ENCODE peak calls at places on chromosomes 4 and X, in eight cellular contexts. J, W, E, U, Y, M, O and I are unnamed samples.

GRCh38 chr4:19700951-19701350 is 550.8 kb upstream of the SLIT2 start:
- DNase-seq in J (no peak), M (no peak), Y (peak), U (peak), E (no peak), O (no peak), W (no peak), I (no peak)

GRCh38 chrX:110795645-110796510 is at the start of gene CHRDL1:
- DNase-seq in M (peak), W (peak), Y (peak), E (no peak), U (no peak), O (peak), J (no peak), I (peak)

GRCh38 chrX:153582896-153583295 is 16.0 kb downstream of the CCNQ start:
- DNase-seq in Y (peak), M (no peak), O (no peak), E (no peak), J (peak), U (no peak), W (peak), I (peak)

GRCh38 chr4:76147454-76148141 is 599 bp downstream of the NUP54 start:
- DNase-seq in J (peak), M (peak), O (peak), W (peak), U (peak), E (peak), Y (peak), I (peak)

GRCh38 chrX:156005144-156005543 is 7.6 kb downstream of the IL9R start:
- DNase-seq in E (no peak), J (no peak), O (no peak), U (no peak), Y (no peak), M (no peak), W (no peak), I (no peak)

GRCh38 chrX:13898084-13898483 is 81.2 kb upstream of the GPM6B start:
- DNase-seq in Y (peak), M (peak), U (peak), O (no peak), J (no peak), E (no peak), W (peak), I (no peak)

GRCh38 chrX:106378616-106379015 is 210.5 kb downstream of the PWWP3B start:
- DNase-seq in U (no peak), J (no peak), E (no peak), Y (no peak), O (no peak), M (no peak), W (no peak), I (no peak)

GRCh38 chrX:134460005-134460860 is at the start of gene HPRT1:
- DNase-seq in U (peak), Y (peak), O (peak), W (peak), J (peak), M (peak), E (peak), I (peak)

GRCh38 chrX:45135616-45136015 is 65.1 kb downstream of the DIPK2B start:
- DNase-seq in O (no peak), E (no peak), J (no peak), W (no peak), U (no peak), M (no peak), Y (no peak), I (no peak)

GRCh38 chr4:158006973-158007372 is 165.9 kb downstream of the GASK1B start:
- DNase-seq in U (peak), W (no peak), J (no peak), E (no peak), O (no peak), M (no peak), Y (no peak), I (no peak)

GRCh38 chrX:136608295-136608933 is 39.5 kb upstream of the CD40LG start:
- DNase-seq in E (no peak), U (peak), J (peak), W (peak), O (no peak), M (peak), Y (peak), I (no peak)

GRCh38 chrX:36867143-36867542 is 141.0 kb upstream of the FAM47C start:
- DNase-seq in M (peak), E (no peak), W (no peak), Y (peak), O (no peak), U (peak), J (no peak), I (peak)
- TF ChIP-seq CTCF in M (peak), E (peak), W (peak), Y (peak), O (peak), U (peak), J (no peak), I (peak)

GRCh38 chr4:47000406-47000805 is 7.0 kb upstream of the GABRA4 start:
- DNase-seq in W (no peak), J (no peak), O (no peak), Y (no peak), E (no peak), U (no peak), M (no peak), I (no peak)

GRCh38 chr4:46999584-46999983 is 6.2 kb upstream of the GABRA4 start:
- DNase-seq in Y (peak), E (peak), M (no peak), U (peak), O (no peak), J (no peak), W (no peak), I (no peak)

GRCh38 chr4:47002593-47002992 is 9.2 kb upstream of the GABRA4 start:
- DNase-seq in U (peak), O (no peak), J (no peak), M (no peak), E (peak), W (no peak), Y (no peak), I (no peak)
- TF ChIP-seq CTCF in U (peak), O (peak), J (no peak), M (peak), E (peak), W (no peak), Y (peak), I (peak)

GRCh38 chr4:184553891-184554290 is 79.5 kb upstream of the IRF2 start:
- DNase-seq in U (no peak), M (no peak), J (no peak), E (no peak), O (no peak), W (no peak), Y (no peak), I (no peak)
- TF ChIP-seq CTCF in U (no peak), M (no peak), J (no peak), E (no peak), O (no peak), W (no peak), Y (no peak), I (no peak)

DNA sequence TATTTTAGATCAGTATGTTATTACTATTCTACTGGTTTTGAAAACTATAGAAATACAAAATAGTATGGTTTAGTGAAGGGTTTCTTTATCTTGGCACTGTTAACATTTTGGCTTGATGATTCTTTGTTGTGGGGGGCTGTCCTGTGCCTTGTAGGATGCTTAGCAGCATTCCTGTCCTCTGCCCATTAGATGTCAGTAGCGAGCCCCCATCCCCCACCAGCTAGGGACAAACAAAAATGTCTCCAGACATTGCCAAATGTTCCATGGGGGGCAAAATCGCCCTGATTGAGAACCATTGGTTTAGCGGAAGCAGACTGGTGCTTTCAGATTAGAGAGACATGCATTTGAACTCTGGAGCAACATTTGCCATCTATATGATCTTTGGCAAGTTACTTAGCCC is 23.3 kb downstream of the SPARCL1 start:
- DNase-seq in E (no peak), O (no peak), U (no peak), J (no peak), M (no peak), Y (no peak), W (no peak), I (no peak)
- TF ChIP-seq CTCF in E (peak), O (no peak), U (no peak), J (no peak), M (peak), Y (no peak), W (no peak), I (no peak)